ENCODE peak calls at places on chromosomes 11 and 22, in nine cellular contexts. Q is choroid plexus epithelial cell; F is NCI-H2081; T is lung microvascular endothelial cell; B is stimulated activated naive CD4-positive, alpha-beta T cell; V is WTC11; Z is mucosa of gallbladder; L is glutamatergic neuron; I is naive thymus-derived CD8-positive, alpha-beta T cell. D is an unnamed sample.

GRCh38 chr11:97943493-97943892 is 1077.3 kb upstream of the CNTN5 start:
- DNase-seq in B (no peak), Q (no peak), I (no peak), L (no peak), Z (no peak), V (no peak), T (no peak), F (no peak), D (no peak)

GRCh38 chr22:38290347-38290746 is 17.5 kb upstream of the TMEM184B start:
- DNase-seq in Q (no peak), T (no peak), F (no peak), L (no peak), V (no peak), I (no peak), B (no peak), Z (no peak), D (no peak)

GRCh38 chr11:36073411-36074203 is 129.7 kb downstream of the LDLRAD3 start:
- DNase-seq in F (no peak), I (no peak), L (peak; percentile 52), T (peak; percentile 64), Z (peak; percentile 32), B (no peak), V (no peak), Q (peak; percentile 88), D (peak; percentile 84)

GRCh38 chr11:6628526-6628925 is 9.3 kb upstream of the TPP1 start:
- DNase-seq in F (no peak), L (no peak), Q (no peak), V (no peak), B (no peak), I (no peak), T (no peak), Z (no peak), D (no peak)

GRCh38 chr22:30031328-30031727 is 48.9 kb upstream of the HORMAD2 start:
- DNase-seq in T (no peak), L (no peak), I (no peak), V (no peak), Z (no peak), B (no peak), Q (no peak), F (no peak), D (no peak)

GRCh38 chr11:112174789-112175595 is at the start of gene BCO2:
- DNase-seq in V (peak; percentile 69), Q (peak; percentile 87), I (peak; percentile 25), Z (peak; percentile 90), L (peak; percentile 70), B (no peak), T (peak; percentile 89), F (peak; percentile 72), D (peak; percentile 82)

GRCh38 chr11:69923196-69923595 is 104.0 kb upstream of the FGF3 start:
- DNase-seq in Z (no peak), L (peak; percentile 3), I (no peak), B (no peak), F (no peak), Q (no peak), T (no peak), V (no peak), D (no peak)

GRCh38 chr22:48871176-48871840 is 956.4 kb downstream of the BRD1 start:
- DNase-seq in F (no peak), V (no peak), T (no peak), Q (no peak), B (no peak), Z (no peak), L (no peak), I (no peak), D (no peak)

GRCh38 chr22:38246692-38247091 is 26.1 kb downstream of the TMEM184B start:
- DNase-seq in V (no peak), I (no peak), Z (peak; percentile 51), Q (no peak), L (no peak), T (no peak), F (no peak), B (no peak), D (no peak)

GRCh38 chr11:65576867-65577755 is 1.3 kb downstream of the EHBP1L1 start:
- DNase-seq in T (no peak), V (no peak), Z (peak; percentile 62), Q (no peak), B (no peak), I (no peak), F (no peak), L (no peak), D (no peak)

GRCh38 chr11:24861440-24861839 is 364.6 kb downstream of the LUZP2 start:
- DNase-seq in Q (no peak), V (no peak), Z (no peak), F (no peak), L (no peak), I (no peak), B (no peak), T (no peak), D (no peak)